ENCODE peak calls at places on chromosome 5, in five cellular contexts. T is GM12891; O is AG09319; V is stomach; C is stimulated activated CD4-positive, alpha-beta T cell treated with anti-CD3 and anti-CD28 coated beads, TNF-alpha, amount 100 ng/mL, for 48 hours. X is an unnamed sample.

GRCh38 chr5:139660105-139660915 is 12.2 kb downstream of the CXXC5 start:
- DNase-seq in T (no peak), O (no peak), V (peak; percentile 92), C (no peak), X (peak; percentile 66)

GRCh38 chr5:54902817-54903473 is 82.4 kb downstream of the ESM1 start:
- DNase-seq in T (no peak), O (no peak), V (no peak), C (peak; percentile 24), X (no peak)

GRCh38 chr5:126002222-126002897 is 420.8 kb upstream of the GRAMD2B start:
- DNase-seq in T (no peak), O (peak; percentile 80), V (peak; percentile 68), C (no peak), X (peak; percentile 98)

GRCh38 chr5:124580925-124581821 is 165.3 kb downstream of the ZNF608 start:
- DNase-seq in T (no peak), O (no peak), V (peak; percentile 79), C (no peak), X (no peak)

GRCh38 chr5:53448851-53449250 is 31.6 kb upstream of the FST start:
- DNase-seq in T (no peak), O (no peak), V (no peak), C (no peak), X (no peak)

GRCh38 chr5:133460172-133460758 is 152.1 kb downstream of the FSTL4 start:
- DNase-seq in T (peak; percentile 46), O (no peak), V (no peak), C (peak; percentile 33), X (no peak)

GRCh38 chr5:34789021-34789531 is 49.9 kb upstream of the TTC23L start:
- DNase-seq in T (no peak), O (no peak), V (no peak), C (no peak), X (no peak)

GRCh38 chr5:132949151-132949550 is 14.3 kb downstream of the AFF4 start:
- DNase-seq in T (no peak), O (no peak), V (no peak), C (no peak), X (no peak)

GRCh38 chr5:3092211-3092610 is 340.7 kb upstream of the IRX2 start:
- DNase-seq in T (no peak), O (no peak), V (no peak), C (no peak), X (no peak)

GRCh38 chr5:127899214-127899610 is 184.4 kb upstream of the SLC12A2 start:
- DNase-seq in T (no peak), O (no peak), V (no peak), C (no peak), X (no peak)

GRCh38 chr5:42108468-42108867 is 183.4 kb downstream of the FBXO4 start:
- DNase-seq in T (no peak), O (no peak), V (no peak), C (no peak), X (no peak)

GRCh38 chr5:107549567-107549966 is 121.2 kb downstream of the EFNA5 start:
- DNase-seq in T (no peak), O (no peak), V (no peak), C (no peak), X (no peak)

GRCh38 chr5:56011835-56012234 is 17.1 kb upstream of the IL6ST start:
- DNase-seq in T (no peak), O (peak; percentile 80), V (no peak), C (peak; percentile 25), X (no peak)

GRCh38 chr5:23007226-23007625 is 154.1 kb upstream of the CDH12 start:
- DNase-seq in T (no peak), O (no peak), V (no peak), C (no peak), X (no peak)

GRCh38 chr5:2017540-2018389 is 135.0 kb upstream of the IRX4 start:
- DNase-seq in T (peak; percentile 46), O (no peak), V (no peak), C (peak; percentile 29), X (no peak)

GRCh38 chr5:172055996-172056395 is 49.6 kb upstream of the FBXW11 start:
- DNase-seq in T (no peak), O (no peak), V (no peak), C (no peak), X (no peak)

GRCh38 chr5:151014680-151015343 is 5.6 kb upstream of the GPX3 start:
- DNase-seq in T (no peak), O (peak; percentile 72), V (no peak), C (no peak), X (peak; percentile 24)

GRCh38 chr5:172503925-172504730 is 49.8 kb upstream of the SH3PXD2B start:
- DNase-seq in T (no peak), O (no peak), V (no peak), C (no peak), X (no peak)

GRCh38 chr5:126054593-126055347 is 368.4 kb upstream of the GRAMD2B start:
- DNase-seq in T (no peak), O (no peak), V (no peak), C (no peak), X (no peak)

GRCh38 chr5:88819332-88819999 is 63.5 kb downstream of the MEF2C start:
- DNase-seq in T (no peak), O (no peak), V (no peak), C (no peak), X (no peak)

GRCh38 chr5:66987949-66988838 is 208.4 kb downstream of the CD180 start:
- DNase-seq in T (no peak), O (no peak), V (no peak), C (no peak), X (no peak)

GRCh38 chr5:7047862-7048261 is 334.6 kb downstream of the TENT4A start:
- DNase-seq in T (no peak), O (no peak), V (peak; percentile 66), C (no peak), X (no peak)

GRCh38 chr5:123206618-123207320 is 117.7 kb downstream of the PRDM6 start:
- DNase-seq in T (no peak), O (no peak), V (no peak), C (no peak), X (no peak)

GRCh38 chr5:178288373-178289368 is 56.1 kb upstream of the PHYKPL start:
- DNase-seq in T (no peak), O (no peak), V (no peak), C (no peak), X (no peak)

GRCh38 chr5:6583049-6583880 is 49.6 kb downstream of the NSUN2 start:
- DNase-seq in T (peak; percentile 57), O (no peak), V (peak; percentile 53), C (peak; percentile 8), X (peak; percentile 1)

GRCh38 chr5:143806568-143806967 is 5.4 kb upstream of the HMHB1 start:
- DNase-seq in T (no peak), O (no peak), V (no peak), C (no peak), X (no peak)

GRCh38 chr5:149608936-149609502 is 27.7 kb downstream of the ARHGEF37 start:
- DNase-seq in T (no peak), O (no peak), V (no peak), C (no peak), X (no peak)

GRCh38 chr5:178426326-178427130 is 163.7 kb downstream of the COL23A1 start:
- DNase-seq in T (no peak), O (no peak), V (no peak), C (no peak), X (no peak)

GRCh38 chr5:36029914-36030313 is 36.8 kb downstream of the UGT3A2 start:
- DNase-seq in T (no peak), O (no peak), V (no peak), C (no peak), X (no peak)